ENCODE peak calls at places on chromosomes 12 and 14, in nine cellular contexts. B is stomach; K is NK-92 treated with Interleukin-12 subunit alpha and Interleukin-12 subunit beta, amount 100 ng/mL, for 24 hours; C is activated effector memory CD4-positive, alpha-beta T cell treated with Interleukin-2 at 50 U/mL for 16 hours; E is WTC11; A is AG08395; M is left ventricle myocardium inferior; J is stimulated activated CD4-positive, alpha-beta T cell treated with anti-CD3 and anti-CD28 coated beads, Interleukin-12 subunit alpha, Interleukin-12 subunit beta, amount 100 ng/mL, for 4 hours; W is lung. Q is an unnamed sample.

GRCh38 chr14:50768693-50769092 is 62.3 kb downstream of the NIN start:
- DNase-seq in K (no peak), A (no peak), C (no peak), M (no peak), B (no peak), W (no peak), E (no peak), J (no peak), Q (no peak)

GRCh38 chr12:110312581-110313360 is 31.7 kb downstream of the ATP2A2 start:
- DNase-seq in M (no peak), B (no peak), C (no peak), E (no peak), W (no peak), A (peak; percentile 42), J (no peak), K (no peak), Q (no peak)

GRCh38 chr12:52295663-52296062 is 4.3 kb upstream of the KRT81 start:
- DNase-seq in B (no peak), C (no peak), K (no peak), M (no peak), A (peak; percentile 39), W (no peak), J (no peak), E (no peak), Q (no peak)

GRCh38 chr12:63325757-63326156 is 174.8 kb upstream of the AVPR1A start:
- DNase-seq in W (no peak), C (no peak), A (no peak), E (no peak), M (no peak), K (no peak), J (no peak), B (no peak), Q (no peak)

GRCh38 chr12:34395056-34396005 is 373.0 kb downstream of the ALG10 start:
- DNase-seq in B (peak; percentile 15), W (peak; percentile 21), K (no peak), C (no peak), M (peak; percentile 1), E (peak; percentile 1), J (no peak), A (no peak), Q (peak; percentile 2)

GRCh38 chr12:131132118-131132892 is 178.6 kb downstream of the ADGRD1 start:
- DNase-seq in C (peak; percentile 52), K (peak; percentile 18), E (peak; percentile 94), W (peak; percentile 63), A (peak; percentile 64), M (peak; percentile 70), B (peak; percentile 64), J (peak; percentile 79), Q (peak; percentile 45)

GRCh38 chr12:56257071-56257470 is 1.1 kb downstream of the ANKRD52 start:
- DNase-seq in W (no peak), E (no peak), C (no peak), A (no peak), M (no peak), B (no peak), J (no peak), K (no peak), Q (no peak)

GRCh38 chr14:104805941-104806624 is 5.2 kb downstream of the ZBTB42 start:
- DNase-seq in M (no peak), E (no peak), W (no peak), A (no peak), C (no peak), B (no peak), J (no peak), K (no peak), Q (no peak)

GRCh38 chr12:90013409-90013808 is 304.8 kb upstream of the ATP2B1 start:
- DNase-seq in C (no peak), A (no peak), J (no peak), K (no peak), E (no peak), B (no peak), W (no peak), M (no peak), Q (no peak)

GRCh38 chr12:2856901-2857495 is at the start of gene TEX52:
- DNase-seq in W (no peak), C (no peak), J (no peak), E (peak; percentile 51), M (no peak), B (no peak), K (no peak), A (no peak), Q (no peak)

GRCh38 chr14:76446486-76446885 is 70.5 kb downstream of the ESRRB start:
- DNase-seq in A (no peak), W (no peak), C (no peak), M (no peak), B (no peak), J (no peak), K (no peak), E (no peak), Q (no peak)

GRCh38 chr12:96143392-96143791 is 50.8 kb upstream of the ELK3 start:
- DNase-seq in M (no peak), W (no peak), B (no peak), C (no peak), J (no peak), K (no peak), E (no peak), A (no peak), Q (no peak)

GRCh38 chr12:131112690-131113290 is 159.1 kb downstream of the ADGRD1 start:
- DNase-seq in A (peak; percentile 43), M (no peak), W (no peak), K (no peak), C (no peak), J (no peak), E (no peak), B (no peak), Q (no peak)

GRCh38 chr14:96309907-96310330 is 53.2 kb downstream of the ATG2B start:
- DNase-seq in J (no peak), W (no peak), K (no peak), A (no peak), M (no peak), C (no peak), B (no peak), E (no peak), Q (no peak)

GRCh38 chr12:112992541-112993398 is 14.5 kb downstream of the OAS2 start:
- DNase-seq in A (peak; percentile 88), M (peak; percentile 20), W (peak; percentile 48), E (peak; percentile 83), K (peak; percentile 31), B (peak; percentile 53), J (peak; percentile 51), C (peak; percentile 32), Q (peak; percentile 63)

GRCh38 chr12:66235626-66236281 is 46.7 kb downstream of the IRAK3 start:
- DNase-seq in K (no peak), B (no peak), E (no peak), J (no peak), W (no peak), C (no peak), A (peak; percentile 43), M (no peak), Q (no peak)

GRCh38 chr12:6667559-6668210 is 4.8 kb upstream of the ING4 start:
- DNase-seq in B (no peak), K (no peak), W (no peak), C (no peak), E (peak; percentile 22), J (no peak), A (no peak), M (no peak), Q (no peak)

GRCh38 chr12:2221030-2221621 is 168.3 kb downstream of the CACNA1C start:
- DNase-seq in M (no peak), E (no peak), C (no peak), A (no peak), W (no peak), J (no peak), B (no peak), K (no peak), Q (no peak)

GRCh38 chr12:70741266-70741665 is 104.0 kb upstream of the PTPRB start:
- DNase-seq in E (no peak), M (no peak), C (no peak), K (no peak), A (no peak), J (no peak), W (no peak), B (no peak), Q (no peak)

GRCh38 chr12:70557583-70558263 is 79.5 kb downstream of the PTPRB start:
- DNase-seq in B (no peak), C (no peak), E (no peak), K (no peak), J (no peak), W (no peak), M (no peak), A (no peak), Q (no peak)

GRCh38 chr14:41521891-41522290 is 84.8 kb upstream of the LRFN5 start:
- DNase-seq in C (no peak), A (no peak), W (no peak), E (no peak), J (no peak), K (no peak), B (no peak), M (no peak), Q (no peak)

GRCh38 chr12:81800298-81801148 is 41.4 kb upstream of the PPFIA2 start:
- DNase-seq in E (no peak), B (no peak), J (no peak), W (no peak), A (no peak), C (no peak), M (no peak), K (no peak), Q (no peak)

GRCh38 chr14:74401504-74402241 is 24.3 kb downstream of the SYNDIG1L start:
- DNase-seq in M (peak; percentile 29), C (peak; percentile 52), K (peak; percentile 83), E (peak; percentile 70), J (peak; percentile 46), B (peak; percentile 38), W (no peak), A (no peak), Q (peak; percentile 63)

GRCh38 chr14:32450919-32451675 is 122.0 kb downstream of the AKAP6 start:
- DNase-seq in A (no peak), K (no peak), J (no peak), W (no peak), M (no peak), B (no peak), E (no peak), C (no peak), Q (no peak)

GRCh38 chr14:92460916-92461579 is 52.5 kb upstream of the RIN3 start:
- DNase-seq in A (peak; percentile 74), E (no peak), W (no peak), B (peak; percentile 24), K (no peak), M (peak; percentile 51), J (no peak), C (no peak), Q (peak; percentile 22)

GRCh38 chr12:116126610-116127009 is 150.9 kb downstream of the MED13L start:
- DNase-seq in J (no peak), K (no peak), B (no peak), M (no peak), W (no peak), C (no peak), A (peak; percentile 8), E (no peak), Q (no peak)

GRCh38 chr14:55938249-55938791 is 179.9 kb upstream of the PELI2 start:
- DNase-seq in A (peak; percentile 48), J (no peak), E (no peak), M (peak; percentile 55), W (no peak), B (peak; percentile 58), K (no peak), C (no peak), Q (peak; percentile 31)

GRCh38 chr12:100733817-100734593 is 60.6 kb upstream of the ANO4 start:
- DNase-seq in B (no peak), W (no peak), K (no peak), M (no peak), A (peak; percentile 54), E (no peak), J (no peak), C (no peak), Q (no peak)

GRCh38 chr12:69821441-69822204 is 3.4 kb upstream of the MYRFL start:
- DNase-seq in M (no peak), B (no peak), K (no peak), A (no peak), E (no peak), C (no peak), W (no peak), J (no peak), Q (no peak)

GRCh38 chr14:76464856-76465255 is 88.9 kb downstream of the ESRRB start:
- DNase-seq in W (no peak), J (no peak), E (no peak), C (no peak), B (no peak), A (no peak), M (no peak), K (no peak), Q (no peak)

GRCh38 chr12:78241472-78241871 is 410.8 kb downstream of the NAV3 start:
- DNase-seq in A (no peak), W (no peak), J (no peak), E (no peak), M (no peak), K (no peak), B (no peak), C (no peak), Q (no peak)

Q was measured in left colon.